ENCODE peak calls at places on chromosomes 13 and 19, in eight cellular contexts. P is tibial nerve; F is H1; W is cardiac fibroblast; C is CD8-positive, alpha-beta T cell; E is Panc1; I is psoas muscle; B is astrocyte of the spinal cord. X is an unnamed sample.

GRCh38 chr19:7641288-7642276 is 4.7 kb downstream of the STXBP2 start:
- DNase-seq in W (no peak), P (no peak), C (no peak), E (no peak), F (no peak), B (no peak), I (no peak), X (no peak)

GRCh38 chr19:35963514-35963913 is 27.3 kb downstream of the LRFN3 start:
- DNase-seq in F (no peak), E (no peak), C (no peak), W (peak), I (no peak), B (peak), P (no peak), X (no peak)

GRCh38 chr13:110301606-110302131 is 5.3 kb downstream of the COL4A1 start:
- DNase-seq in I (no peak), B (peak), F (no peak), W (peak), C (no peak), E (no peak), P (no peak), X (no peak)

GRCh38 chr13:101150998-101151397 is 265.3 kb downstream of the NALCN start:
- DNase-seq in C (no peak), W (no peak), B (peak), P (peak), I (no peak), E (no peak), F (no peak), X (no peak)

GRCh38 chr19:39438270-39438934 is 2.7 kb upstream of the RPS16 start:
- DNase-seq in P (no peak), I (no peak), C (no peak), F (no peak), E (peak), B (no peak), W (no peak), X (no peak)

GRCh38 chr13:71149498-71150363 is 717.3 kb downstream of the DACH1 start:
- DNase-seq in W (no peak), C (no peak), I (no peak), P (no peak), F (no peak), B (no peak), E (no peak), X (no peak)

GRCh38 chr13:109516196-109516595 is 270.2 kb downstream of the IRS2 start:
- DNase-seq in E (no peak), W (peak), B (no peak), P (no peak), F (no peak), C (no peak), I (no peak), X (no peak)

GRCh38 chr19:50796128-50796633 is 6.0 kb downstream of the ACP4 start:
- DNase-seq in F (no peak), C (no peak), B (no peak), E (no peak), I (no peak), W (no peak), P (no peak), X (no peak)

GRCh38 chr19:10846500-10847202 is 1.6 kb upstream of the C19orf38 start:
- DNase-seq in B (no peak), I (no peak), F (no peak), C (no peak), W (no peak), E (no peak), P (no peak), X (no peak)

GRCh38 chr13:37134411-37135041 is 29.1 kb upstream of the CSNK1A1L start:
- DNase-seq in P (no peak), B (peak), W (peak), F (no peak), I (no peak), E (no peak), C (no peak), X (no peak)

GRCh38 chr19:41535029-41535622 is 40.8 kb upstream of the CEACAM21 start:
- DNase-seq in W (no peak), I (no peak), E (no peak), C (no peak), F (no peak), P (no peak), B (no peak), X (no peak)

GRCh38 chr19:13243971-13244370 is 93.8 kb downstream of the IER2 start:
- DNase-seq in C (no peak), I (no peak), E (no peak), B (no peak), P (no peak), W (no peak), F (no peak), X (no peak)

GRCh38 chr19:4066176-4066606 is 508 bp downstream of the ZBTB7A start:
- DNase-seq in C (peak), P (no peak), F (no peak), W (no peak), B (no peak), I (peak), E (no peak), X (no peak)

GRCh38 chr19:6048808-6049405 is 61.4 kb downstream of the RFX2 start:
- DNase-seq in B (peak), W (peak), I (peak), F (no peak), P (peak), E (peak), C (peak), X (peak)

GRCh38 chr19:6056801-6057650 is 53.3 kb downstream of the RFX2 start:
- DNase-seq in I (peak), F (no peak), C (peak), W (peak), B (peak), E (no peak), P (peak), X (peak)

GRCh38 chr19:58356236-58356970 is 3.1 kb upstream of the A1BG start:
- DNase-seq in B (no peak), I (no peak), W (peak), F (no peak), E (no peak), C (peak), P (no peak), X (no peak)

GRCh38 chr19:33498391-33499000 is 23.1 kb downstream of the PEPD start:
- DNase-seq in I (no peak), F (no peak), C (no peak), E (no peak), P (no peak), W (no peak), B (no peak), X (no peak)

GRCh38 chr13:99339736-99340392 is 32.7 kb upstream of the GPR183 start:
- DNase-seq in I (no peak), W (peak), B (peak), P (no peak), C (no peak), F (no peak), E (no peak), X (no peak)

GRCh38 chr19:5304486-5304885 is 36.1 kb downstream of the PTPRS start:
- DNase-seq in C (no peak), B (no peak), E (no peak), P (no peak), I (no peak), F (no peak), W (no peak), X (no peak)

GRCh38 chr13:99746857-99747710 is 224.5 kb downstream of the ZIC5 start:
- DNase-seq in E (no peak), C (no peak), P (no peak), I (no peak), W (no peak), B (no peak), F (peak), X (no peak)

GRCh38 chr13:99590519-99591011 is 89.3 kb downstream of the TM9SF2 start:
- DNase-seq in P (no peak), W (peak), I (no peak), B (peak), F (no peak), C (no peak), E (no peak), X (no peak)

GRCh38 chr19:57103573-57104277 is 16.1 kb upstream of the USP29 start:
- DNase-seq in I (peak), E (no peak), F (no peak), C (peak), P (peak), B (peak), W (peak), X (no peak)

GRCh38 chr19:55082023-55082851 is 6.6 kb downstream of the EPS8L1 start:
- DNase-seq in F (no peak), I (no peak), B (peak), W (peak), P (no peak), E (no peak), C (no peak), X (peak)

GRCh38 chr13:91659583-91660415 is 261.4 kb downstream of the GPC5 start:
- DNase-seq in E (no peak), C (no peak), F (no peak), I (no peak), P (no peak), B (no peak), W (no peak), X (no peak)

GRCh38 chr19:16376241-16376640 is 51.6 kb downstream of the KLF2 start:
- DNase-seq in C (no peak), E (no peak), F (no peak), P (no peak), B (no peak), W (no peak), I (no peak), X (peak)

GRCh38 chr19:1417145-1417544 is 9.8 kb downstream of the DAZAP1 start:
- DNase-seq in P (no peak), I (peak), W (no peak), E (no peak), F (no peak), B (peak), C (no peak), X (no peak)

GRCh38 chr19:48806818-48807589 is 3.8 kb downstream of the BCAT2 start:
- DNase-seq in B (no peak), C (no peak), F (no peak), P (no peak), E (no peak), I (no peak), W (peak), X (no peak)

GRCh38 chr13:106986033-106986484 is 418.1 kb upstream of the ARGLU1 start:
- DNase-seq in F (peak), P (no peak), I (no peak), W (no peak), C (no peak), B (no peak), E (no peak), X (no peak)

GRCh38 chr19:10577951-10578350 is 9.2 kb downstream of the AP1M2 start:
- DNase-seq in B (no peak), F (no peak), I (no peak), P (no peak), E (no peak), C (no peak), W (no peak), X (no peak)

DNA sequence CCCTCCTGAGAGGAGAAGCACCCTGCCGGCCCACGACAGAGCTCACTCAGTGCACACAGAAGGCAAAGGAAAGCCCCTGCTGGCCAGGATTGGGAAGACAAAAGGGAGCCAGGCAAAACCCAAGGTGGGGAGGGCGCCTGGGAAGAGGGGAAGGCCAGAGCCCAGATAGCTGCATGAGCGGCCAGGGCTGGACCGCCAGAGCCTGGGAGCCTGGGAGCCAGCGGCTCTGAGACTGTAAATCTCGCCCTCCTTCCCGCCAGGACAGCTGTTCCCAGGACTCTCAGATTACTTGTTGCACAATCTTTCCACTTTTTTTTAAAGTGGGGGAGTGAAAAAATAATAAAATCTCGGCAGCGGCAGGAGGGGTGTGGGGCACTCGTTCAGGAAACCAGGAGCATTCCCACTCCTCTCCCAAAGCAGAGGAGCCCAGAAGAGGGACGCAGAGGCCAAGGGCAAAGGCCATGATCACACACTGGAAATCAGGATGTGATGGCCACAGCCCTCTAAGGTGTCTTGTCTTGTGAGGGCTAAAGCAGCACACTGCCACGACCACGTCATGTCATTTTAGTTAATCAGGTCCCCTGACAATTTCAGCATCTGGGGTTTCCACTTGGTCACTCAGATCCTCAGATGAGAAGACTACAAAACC is 19.6 kb upstream of the EPHX3 start:
- DNase-seq in B (peak), I (peak), E (no peak), F (peak), C (no peak), P (peak), W (peak), X (no peak)
- TF ChIP-seq CTCF in B (peak), I (peak), E (no peak), F (peak), C (no peak), P (peak), W (peak), X (no peak)

GRCh38 chr19:18109731-18110671 is 12.4 kb downstream of the MAST3 start:
- DNase-seq in P (no peak), I (peak), F (no peak), E (no peak), W (no peak), B (no peak), C (peak), X (no peak)
- TF ChIP-seq CTCF in P (no peak), I (no peak), F (no peak), E (no peak), W (no peak), B (no peak), C (no peak), X (no peak)

DNA sequence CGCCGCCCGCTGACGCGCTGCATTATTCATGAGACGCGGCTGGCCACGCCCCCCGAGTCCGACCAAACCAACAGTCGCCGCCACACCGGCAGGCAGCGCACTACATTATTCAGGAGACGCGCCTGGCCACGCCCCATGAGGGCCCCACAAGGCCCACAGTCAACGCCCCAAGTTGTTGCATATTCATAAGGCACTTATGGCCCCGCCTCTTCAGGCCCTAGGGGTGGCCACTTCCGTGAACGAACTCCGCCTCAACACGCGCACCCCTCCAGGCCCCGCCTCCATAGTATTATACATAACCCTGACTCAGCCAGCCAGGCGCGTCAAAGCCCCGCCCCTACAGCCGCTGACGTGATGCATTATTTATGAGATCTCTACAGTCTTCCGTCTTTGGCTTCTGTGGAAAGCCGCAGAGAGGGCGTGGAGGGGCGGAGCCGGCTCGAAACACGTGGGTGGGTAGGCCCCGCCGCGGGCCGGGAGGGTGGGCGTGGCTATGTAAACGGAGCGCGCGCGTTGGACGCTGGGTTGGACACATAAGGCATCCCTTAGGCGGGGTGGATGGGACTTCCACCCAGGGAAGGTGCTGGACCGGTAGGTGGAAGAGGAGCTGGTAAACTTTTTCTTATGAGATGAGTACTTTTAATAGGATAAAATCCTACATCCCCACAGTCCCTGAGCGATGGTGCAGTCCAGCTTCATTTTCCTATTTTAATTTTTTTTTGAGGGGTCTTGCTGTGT is 423 bp upstream of the ELL start:
- DNase-seq in F (peak), W (peak), I (peak), B (peak), C (peak), E (peak), P (peak), X (peak)
- TF ChIP-seq CTCF in F (no peak), W (peak), I (peak), B (peak), C (no peak), E (no peak), P (peak), X (no peak)

GRCh38 chr13:52765991-52766390 is 26.4 kb upstream of the CNMD start:
- DNase-seq in W (no peak), I (no peak), P (no peak), F (no peak), B (no peak), E (no peak), C (no peak), X (no peak)

GRCh38 chr13:52760078-52760477 is 20.5 kb upstream of the CNMD start:
- DNase-seq in E (no peak), P (no peak), C (no peak), F (no peak), B (no peak), W (no peak), I (no peak), X (no peak)
- TF ChIP-seq CTCF in E (no peak), P (no peak), C (no peak), F (no peak), B (no peak), W (no peak), I (no peak), X (no peak)

GRCh38 chr19:28949027-28949426 is 263.9 kb downstream of the UQCRFS1 start:
- DNase-seq in C (no peak), P (no peak), E (no peak), B (no peak), W (no peak), F (no peak), I (no peak), X (no peak)

GRCh38 chr19:28940751-28941500 is 272.0 kb downstream of the UQCRFS1 start:
- DNase-seq in B (peak), W (peak), F (no peak), I (no peak), E (no peak), P (no peak), C (no peak), X (no peak)

GRCh38 chr19:28948531-28948930 is 264.4 kb downstream of the UQCRFS1 start:
- DNase-seq in B (no peak), E (no peak), W (no peak), I (no peak), F (no peak), P (no peak), C (no peak), X (no peak)

GRCh38 chr19:28941833-28942232 is 271.1 kb downstream of the UQCRFS1 start:
- DNase-seq in E (no peak), I (no peak), F (no peak), W (peak), B (no peak), P (no peak), C (no peak), X (no peak)

DNA sequence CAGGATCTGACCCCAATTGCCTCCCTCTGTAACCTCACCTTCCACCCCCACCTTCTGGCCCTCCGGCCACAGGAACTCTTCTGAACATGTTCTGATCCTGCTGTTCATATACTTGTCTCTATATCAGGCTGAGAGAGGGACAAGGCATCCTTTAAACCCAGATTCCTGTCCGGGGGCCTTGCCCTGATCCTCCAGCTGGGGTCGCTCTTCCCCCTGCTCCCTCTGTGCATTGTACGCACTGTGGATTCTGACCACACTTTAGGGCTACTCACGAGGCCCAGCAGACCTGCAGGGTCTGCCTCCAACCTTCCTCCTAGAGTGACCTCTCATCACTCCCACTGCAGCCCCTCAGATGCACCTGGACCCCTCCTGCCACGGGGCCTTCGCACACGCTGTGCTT is 269.3 kb downstream of the UQCRFS1 start:
- DNase-seq in I (no peak), F (no peak), B (no peak), C (no peak), E (no peak), W (no peak), P (no peak), X (no peak)
- TF ChIP-seq CTCF in I (no peak), F (peak), B (no peak), C (no peak), E (peak), W (no peak), P (no peak), X (no peak)

GRCh38 chr13:40897058-40897457 is 107.6 kb downstream of the SLC25A15 start:
- DNase-seq in W (no peak), I (no peak), F (no peak), C (no peak), B (no peak), E (no peak), P (no peak), X (no peak)
- TF ChIP-seq CTCF in W (no peak), I (no peak), F (no peak), C (no peak), B (no peak), E (no peak), P (no peak), X (no peak)

X was measured in CD14-positive monocyte.